ENCODE peak calls at places on chromosomes 13 and 19, in nine cellular contexts. E is fibroblast of villous mesenchyme; V is left cardiac atrium; I is cardiac septum; Y is activated T-helper 1 cell treated with anti-CD3 and anti-CD28 coated beads, Interleukin-2, amount 50 U/mL, for 16 hours; R is fibroblast of pulmonary artery; J is stimulated activated CD8-positive, alpha-beta memory T cell treated with anti-CD3 and anti-CD28 coated beads, Interleukin-4, amount 100 ng/mL, for 24 hours; C is MM.1S; N is stimulated activated CD4-positive, alpha-beta T cell treated with anti-CD3 and anti-CD28 coated beads, Interleukin-15, amount 100 ng/mL, for 1 hour. O is an unnamed sample.

GRCh38 chr19:51821921-51822716 is 27.2 kb downstream of the FPR3 start:
- DNase-seq in E (peak; percentile 65), V (no peak), I (no peak), Y (no peak), R (peak; percentile 78), J (no peak), C (no peak), N (no peak), O (no peak)

GRCh38 chr13:74200081-74200480 is 65.9 kb upstream of the KLF12 start:
- DNase-seq in E (no peak), V (no peak), I (no peak), Y (no peak), R (no peak), J (no peak), C (no peak), N (no peak), O (no peak)

GRCh38 chr19:16928916-16929315 is 40.1 kb downstream of the F2RL3 start:
- DNase-seq in E (no peak), V (no peak), I (peak; percentile 17), Y (no peak), R (no peak), J (no peak), C (no peak), N (no peak), O (no peak)

GRCh38 chr19:45528149-45528743 is 21.0 kb downstream of the VASP start:
- DNase-seq in E (no peak), V (no peak), I (no peak), Y (no peak), R (peak; percentile 29), J (no peak), C (no peak), N (no peak), O (peak; percentile 10)

GRCh38 chr13:94620286-94620896 is 18.7 kb downstream of the GPR180 start:
- DNase-seq in E (peak; percentile 44), V (no peak), I (no peak), Y (no peak), R (peak; percentile 58), J (no peak), C (peak; percentile 50), N (no peak), O (peak; percentile 30)

GRCh38 chr13:21825186-21825585 is 154.3 kb downstream of the FGF9 start:
- DNase-seq in E (peak; percentile 62), V (no peak), I (no peak), Y (no peak), R (no peak), J (no peak), C (no peak), N (no peak), O (no peak)

GRCh38 chr19:58538257-58539168 is 5.4 kb upstream of the TRIM28 start:
- DNase-seq in E (no peak), V (peak; percentile 80), I (no peak), Y (no peak), R (peak; percentile 42), J (no peak), C (no peak), N (no peak), O (no peak)

GRCh38 chr19:2663920-2664571 is 38.4 kb downstream of the GNG7 start:
- DNase-seq in E (no peak), V (peak; percentile 79), I (peak; percentile 86), Y (no peak), R (no peak), J (no peak), C (peak; percentile 91), N (no peak), O (no peak)

GRCh38 chr19:33906578-33907335 is 110.1 kb downstream of the KCTD15 start:
- DNase-seq in E (no peak), V (peak; percentile 35), I (no peak), Y (no peak), R (peak; percentile 46), J (no peak), C (no peak), N (no peak), O (no peak)

GRCh38 chr13:21123956-21124355 is 52.4 kb downstream of the SKA3 start:
- DNase-seq in E (no peak), V (no peak), I (no peak), Y (no peak), R (no peak), J (no peak), C (no peak), N (no peak), O (no peak)

GRCh38 chr13:49540552-49540951 is 44.8 kb downstream of the PHF11 start:
- DNase-seq in E (peak; percentile 81), V (no peak), I (no peak), Y (no peak), R (peak; percentile 79), J (no peak), C (peak; percentile 65), N (no peak), O (peak; percentile 22)

GRCh38 chr19:30069535-30070197 is 127.6 kb downstream of the URI1 start:
- DNase-seq in E (no peak), V (no peak), I (peak; percentile 44), Y (no peak), R (no peak), J (no peak), C (no peak), N (no peak), O (no peak)

GRCh38 chr19:29524912-29525870 is 603 bp upstream of the VSTM2B start:
- DNase-seq in E (no peak), V (no peak), I (no peak), Y (no peak), R (no peak), J (no peak), C (no peak), N (no peak), O (no peak)

GRCh38 chr19:51702103-51702753 is 9.1 kb downstream of the SPACA6 start:
- DNase-seq in E (peak; percentile 42), V (peak; percentile 86), I (peak; percentile 90), Y (no peak), R (peak; percentile 58), J (no peak), C (no peak), N (peak; percentile 42), O (no peak)

GRCh38 chr13:32587014-32587773 is 942 bp downstream of the PDS5B start:
- DNase-seq in E (peak; percentile 78), V (peak; percentile 74), I (peak; percentile 88), Y (peak; percentile 35), R (peak; percentile 69), J (peak; percentile 42), C (peak; percentile 54), N (peak; percentile 39), O (peak; percentile 58)

GRCh38 chr19:18730885-18731513 is 47.5 kb downstream of the CRTC1 start:
- DNase-seq in E (no peak), V (no peak), I (no peak), Y (no peak), R (no peak), J (no peak), C (no peak), N (no peak), O (no peak)

GRCh38 chr19:2199215-2199614 is 35.5 kb downstream of the DOT1L start:
- DNase-seq in E (no peak), V (no peak), I (no peak), Y (no peak), R (no peak), J (no peak), C (no peak), N (no peak), O (no peak)

GRCh38 chr19:47013041-47013517 is 6.6 kb upstream of the NPAS1 start:
- DNase-seq in E (peak; percentile 66), V (peak; percentile 83), I (peak; percentile 92), Y (peak; percentile 48), R (peak; percentile 73), J (peak; percentile 34), C (peak; percentile 37), N (peak; percentile 53), O (peak; percentile 68)

GRCh38 chr13:22828081-22828480 is 352.7 kb upstream of the SGCG start:
- DNase-seq in E (peak; percentile 34), V (no peak), I (no peak), Y (no peak), R (no peak), J (no peak), C (no peak), N (no peak), O (peak; percentile 93)

GRCh38 chr19:42553292-42554045 is 25.2 kb upstream of the CEACAM1 start:
- DNase-seq in E (peak; percentile 87), V (no peak), I (peak; percentile 76), Y (no peak), R (peak; percentile 58), J (no peak), C (no peak), N (no peak), O (peak; percentile 65)